ENCODE peak calls at places on chromosomes 2 and 18, in five cellular contexts. One of them, this sample, is unnamed.
A peak's percentile ranks its signal among the peaks of the same experiment; 100 is the strongest.

GRCh38 chr2:222791946-222792649 is 68.7 kb upstream of the ACSL3 start:
- DNase-seq in left ventricle myocardium inferior: peak; percentile 66
- DNase-seq in ovary: no peak
- DNase-seq in KBM-7: peak; percentile 12
- DNase-seq in foreskin keratinocyte: no peak
- DNase-seq in this sample: no peak

GRCh38 chr18:46418657-46419260 is 238.3 kb downstream of the LOXHD1 start:
- DNase-seq in left ventricle myocardium inferior: peak; percentile 69
- DNase-seq in KBM-7: no peak
- DNase-seq in foreskin keratinocyte: peak; percentile 20
- DNase-seq in ovary: no peak
- DNase-seq in this sample: no peak

GRCh38 chr2:143528021-143528420 is 398.8 kb downstream of the ARHGAP15 start:
- DNase-seq in ovary: no peak
- DNase-seq in left ventricle myocardium inferior: no peak
- DNase-seq in foreskin keratinocyte: no peak
- DNase-seq in KBM-7: no peak
- DNase-seq in this sample: no peak

GRCh38 chr2:37918742-37919186 is 6.3 kb upstream of the RMDN2 start:
- DNase-seq in foreskin keratinocyte: no peak
- DNase-seq in ovary: no peak
- DNase-seq in left ventricle myocardium inferior: no peak
- DNase-seq in KBM-7: no peak
- DNase-seq in this sample: no peak

GRCh38 chr2:212408524-212408923 is 130.1 kb downstream of the ERBB4 start:
- DNase-seq in ovary: no peak
- DNase-seq in KBM-7: no peak
- DNase-seq in foreskin keratinocyte: no peak
- DNase-seq in left ventricle myocardium inferior: no peak
- DNase-seq in this sample: no peak

GRCh38 chr2:8691859-8692437 is 10.1 kb downstream of the ID2 start:
- DNase-seq in ovary: no peak
- DNase-seq in foreskin keratinocyte: no peak
- DNase-seq in left ventricle myocardium inferior: no peak
- DNase-seq in KBM-7: no peak
- DNase-seq in this sample: no peak

GRCh38 chr2:237733677-237734300 is 64.8 kb upstream of the RBM44 start:
- DNase-seq in foreskin keratinocyte: no peak
- DNase-seq in left ventricle myocardium inferior: no peak
- DNase-seq in ovary: no peak
- DNase-seq in KBM-7: no peak
- DNase-seq in this sample: no peak

GRCh38 chr2:133139847-133140533 is 428.3 kb downstream of the NCKAP5 start:
- DNase-seq in foreskin keratinocyte: no peak
- DNase-seq in ovary: no peak
- DNase-seq in left ventricle myocardium inferior: no peak
- DNase-seq in KBM-7: no peak
- DNase-seq in this sample: no peak

GRCh38 chr18:74435740-74436139 is 21.4 kb downstream of the DIPK1C start:
- DNase-seq in foreskin keratinocyte: no peak
- DNase-seq in KBM-7: no peak
- DNase-seq in left ventricle myocardium inferior: no peak
- DNase-seq in ovary: no peak
- DNase-seq in this sample: no peak

GRCh38 chr18:34352385-34353163 is 127.9 kb upstream of the NOL4 start:
- DNase-seq in left ventricle myocardium inferior: no peak
- DNase-seq in foreskin keratinocyte: no peak
- DNase-seq in KBM-7: no peak
- DNase-seq in ovary: no peak
- DNase-seq in this sample: no peak

GRCh38 chr18:70385474-70385873 is 96.6 kb downstream of the SOCS6 start:
- DNase-seq in left ventricle myocardium inferior: no peak
- DNase-seq in foreskin keratinocyte: no peak
- DNase-seq in ovary: no peak
- DNase-seq in KBM-7: no peak
- DNase-seq in this sample: no peak

GRCh38 chr2:43541165-43541564 is 54.7 kb downstream of the THADA start:
- DNase-seq in left ventricle myocardium inferior: no peak
- DNase-seq in ovary: no peak
- DNase-seq in foreskin keratinocyte: peak; percentile 81
- DNase-seq in KBM-7: no peak
- DNase-seq in this sample: peak; percentile 23

GRCh38 chr2:147487286-147487979 is 357.4 kb upstream of the ACVR2A start:
- DNase-seq in KBM-7: no peak
- DNase-seq in left ventricle myocardium inferior: no peak
- DNase-seq in ovary: no peak
- DNase-seq in foreskin keratinocyte: no peak
- DNase-seq in this sample: no peak

GRCh38 chr2:140835079-140835478 is 1295.7 kb downstream of the LRP1B start:
- DNase-seq in foreskin keratinocyte: no peak
- DNase-seq in left ventricle myocardium inferior: no peak
- DNase-seq in ovary: no peak
- DNase-seq in KBM-7: no peak
- DNase-seq in this sample: no peak

GRCh38 chr2:10332402-10333246 is 29.9 kb downstream of the HPCAL1 start:
- DNase-seq in left ventricle myocardium inferior: no peak
- DNase-seq in foreskin keratinocyte: no peak
- DNase-seq in ovary: no peak
- DNase-seq in KBM-7: no peak
- DNase-seq in this sample: no peak